ENCODE peak calls at places on chromosomes 5 and 9, in six cellular contexts. X, B, W, V, P and H are unnamed samples.

GRCh38 chr9:93801120-93801519 is 154.0 kb downstream of the BARX1 start:
- DNase-seq in P (no peak), B (no peak), X (no peak), W (no peak), V (no peak), H (no peak)

GRCh38 chr5:162429161-162429560 is 361.6 kb downstream of the GABRG2 start:
- DNase-seq in V (no peak), W (no peak), B (no peak), X (no peak), P (no peak), H (no peak)

GRCh38 chr9:124042168-124042775 is 30.7 kb downstream of the LHX2 start:
- DNase-seq in P (no peak), X (no peak), W (no peak), B (no peak), V (no peak), H (no peak)

GRCh38 chr5:10248378-10249260 is 1.1 kb downstream of the ATPSCKMT start:
- DNase-seq in W (no peak), P (no peak), V (no peak), X (no peak), B (no peak), H (no peak)

GRCh38 chr5:425714-426113 is 17.3 kb upstream of the EXOC3 start:
- DNase-seq in X (peak; percentile 70), V (no peak), W (no peak), P (no peak), B (no peak), H (no peak)

GRCh38 chr9:124894741-124895170 is 32.8 kb downstream of the ARPC5L start:
- DNase-seq in W (peak; percentile 13), B (peak; percentile 48), X (peak; percentile 78), V (peak; percentile 41), P (no peak), H (no peak)

GRCh38 chr5:174719211-174719610 is 5.2 kb upstream of the MSX2 start:
- DNase-seq in X (no peak), P (no peak), V (no peak), B (no peak), W (no peak), H (no peak)

GRCh38 chr9:101354765-101355708 is 29.8 kb downstream of the BAAT start:
- DNase-seq in P (no peak), V (no peak), B (no peak), X (no peak), W (no peak), H (no peak)

GRCh38 chr5:169548315-169548714 is 35.3 kb upstream of the SPDL1 start:
- DNase-seq in X (no peak), W (no peak), V (no peak), B (peak; percentile 60), P (no peak), H (peak; percentile 49)

GRCh38 chr5:9781882-9782281 is 151.7 kb upstream of the TAS2R1 start:
- DNase-seq in V (no peak), W (no peak), B (no peak), P (no peak), X (no peak), H (no peak)

GRCh38 chr5:169116961-169117461 is 183.9 kb downstream of the SLIT3 start:
- DNase-seq in V (no peak), X (no peak), W (no peak), P (peak; percentile 85), B (no peak), H (no peak)

GRCh38 chr5:88665750-88666215 is 217.2 kb downstream of the MEF2C start:
- DNase-seq in P (no peak), V (no peak), X (no peak), W (no peak), B (no peak), H (no peak)